ENCODE peak calls at places on chromosomes 16 and 17, in five cellular contexts. K is iPS-NIHi11, S is SW 1271, H is mesendoderm, V is erythroblast. E is an unnamed sample.

GRCh38 chr16:65546353-65546791 is 424.5 kb upstream of the CDH11 start:
- DNase-seq in V (no peak), K (no peak), S (no peak), H (peak; percentile 47), E (no peak)

GRCh38 chr17:64694207-64694606 is 32.1 kb upstream of the SMURF2 start:
- DNase-seq in K (no peak), H (peak; percentile 58), V (no peak), S (peak; percentile 44), E (no peak)

GRCh38 chr17:725746-726145 is 6.7 kb upstream of the TLCD3A start:
- DNase-seq in K (no peak), H (peak; percentile 49), S (no peak), V (no peak), E (no peak)

GRCh38 chr16:72921620-72922019 is 126.3 kb downstream of the ZFHX3 start:
- DNase-seq in K (no peak), S (no peak), H (no peak), V (no peak), E (no peak)

GRCh38 chr16:4586297-4586696 is 28.4 kb downstream of the UBALD1 start:
- DNase-seq in H (no peak), K (no peak), V (no peak), S (no peak), E (no peak)

GRCh38 chr17:2949469-2950044 is 113.8 kb downstream of the OR1D5 start:
- DNase-seq in S (no peak), V (no peak), K (no peak), H (no peak), E (no peak)

GRCh38 chr16:18937390-18937789 is 11.2 kb upstream of the SMG1 start:
- DNase-seq in V (no peak), H (no peak), S (no peak), K (no peak), E (no peak)

GRCh38 chr17:63001689-63002394 is 35.8 kb downstream of the TANC2 start:
- DNase-seq in K (no peak), V (no peak), H (no peak), S (no peak), E (no peak)

GRCh38 chr17:50583636-50584035 is 23.1 kb downstream of the CACNA1G start:
- DNase-seq in V (no peak), S (no peak), K (peak; percentile 63), H (no peak), E (no peak)

GRCh38 chr16:29665294-29666077 is 2.4 kb downstream of the SPN start:
- DNase-seq in K (no peak), H (no peak), S (no peak), V (no peak), E (no peak)

GRCh38 chr16:24045641-24046040 is 209.9 kb downstream of the PRKCB start:
- DNase-seq in H (peak; percentile 80), S (no peak), K (peak; percentile 79), V (no peak), E (no peak)

GRCh38 chr16:87725596-87726235 is 40.1 kb downstream of the KLHDC4 start:
- DNase-seq in S (no peak), K (no peak), H (peak; percentile 10), V (no peak), E (no peak)

GRCh38 chr17:46769531-46770438 is 48.7 kb downstream of the WNT3 start:
- DNase-seq in S (no peak), K (no peak), V (peak; percentile 51), H (no peak), E (no peak)